ENCODE peak calls at places on chromosomes 3 and 15, in five cellular contexts. U is NCI-H1417, Q is GM12891, F is posterior cingulate gyrus, W is NCI-H69. Z is an unnamed sample.

GRCh38 chr15:59174161-59174845 is 32.3 kb upstream of the LDHAL6B start:
- DNase-seq in U (no peak), Q (no peak), F (no peak), W (no peak), Z (no peak)

GRCh38 chr15:90711842-90712241 is 5.3 kb upstream of the BLM start:
- DNase-seq in U (no peak), Q (no peak), F (no peak), W (no peak), Z (no peak)

GRCh38 chr15:58903232-58903631 is 30.2 kb downstream of the SLTM start:
- DNase-seq in U (no peak), Q (no peak), F (no peak), W (no peak), Z (no peak)

GRCh38 chr15:74319596-74320357 is 47.7 kb downstream of the CYP11A1 start:
- DNase-seq in U (peak; percentile 96), Q (no peak), F (no peak), W (peak; percentile 93), Z (peak; percentile 89)

GRCh38 chr15:90686435-90687218 is 30.5 kb upstream of the BLM start:
- DNase-seq in U (no peak), Q (no peak), F (no peak), W (no peak), Z (no peak)

GRCh38 chr3:176522436-176522835 is 674.8 kb downstream of the TBL1XR1 start:
- DNase-seq in U (no peak), Q (no peak), F (no peak), W (no peak), Z (no peak)

GRCh38 chr15:46297766-46298165 is 662.9 kb downstream of the SQOR start:
- DNase-seq in U (no peak), Q (no peak), F (no peak), W (no peak), Z (no peak)

GRCh38 chr3:160921020-160921635 is 165.1 kb downstream of the PPM1L start:
- DNase-seq in U (peak; percentile 57), Q (peak; percentile 7), F (peak; percentile 25), W (peak; percentile 59), Z (peak; percentile 30)

GRCh38 chr3:52454938-52455282 is 494 bp upstream of the NISCH start:
- DNase-seq in U (no peak), Q (no peak), F (no peak), W (no peak), Z (no peak)

GRCh38 chr3:59327324-59327939 is 277.6 kb upstream of the CFAP20DC start:
- DNase-seq in U (no peak), Q (no peak), F (no peak), W (peak; percentile 2), Z (peak; percentile 39)

GRCh38 chr3:188671941-188672340 is 499.8 kb upstream of the TPRG1 start:
- DNase-seq in U (no peak), Q (no peak), F (no peak), W (no peak), Z (no peak)

GRCh38 chr3:143951351-143951971 is 20.2 kb upstream of the DIPK2A start:
- DNase-seq in U (peak; percentile 52), Q (no peak), F (peak; percentile 32), W (peak; percentile 43), Z (no peak)

GRCh38 chr3:48125886-48126622 is 62.2 kb downstream of the CDC25A start:
- DNase-seq in U (no peak), Q (no peak), F (no peak), W (no peak), Z (no peak)

GRCh38 chr3:40615916-40616315 is 91.2 kb downstream of the ZNF621 start:
- DNase-seq in U (peak; percentile 82), Q (no peak), F (no peak), W (peak; percentile 17), Z (no peak)

GRCh38 chr3:175150812-175151411 is 291.8 kb downstream of the NAALADL2 start:
- DNase-seq in U (peak; percentile 96), Q (no peak), F (no peak), W (peak; percentile 100), Z (no peak)

Z was measured in retina.